ENCODE peak calls at places on chromosome 20, in ten cellular contexts. V is brain microvascular endothelial cell; D is effector CD4-positive, alpha-beta T cell; E is A549; G is C1 segment of cervical spinal cord; K is heart right ventricle; F is RPMI8226; Q is HEK293T; U is cerebellar cortex; O is GF-D8. R is an unnamed sample.
A peak's percentile ranks its signal among the peaks of the same experiment; 100 is the strongest.

GRCh38 chr20:5181955-5182354 is 55.1 kb downstream of the CDS2 start:
- DNase-seq in O (no peak), K (no peak), F (no peak), U (no peak), D (no peak), V (peak; percentile 59), G (no peak), Q (no peak), E (no peak), R (no peak)

GRCh38 chr20:19858972-19859371 is 100.9 kb downstream of the RIN2 start:
- DNase-seq in K (no peak), G (no peak), F (no peak), O (no peak), Q (no peak), V (peak; percentile 9), E (no peak), D (no peak), U (no peak), R (no peak)

GRCh38 chr20:63617092-63617875 is 9.6 kb downstream of the GMEB2 start:
- DNase-seq in F (no peak), O (no peak), D (no peak), G (peak; percentile 60), U (peak; percentile 69), Q (no peak), K (no peak), V (no peak), E (no peak), R (no peak)

GRCh38 chr20:38181971-38182370 is 16.9 kb upstream of the TGM2 start:
- DNase-seq in D (no peak), O (no peak), V (no peak), E (no peak), G (no peak), U (no peak), K (no peak), Q (no peak), F (no peak), R (no peak)

GRCh38 chr20:44039147-44039546 is 124.5 kb downstream of the TOX2 start:
- DNase-seq in D (no peak), G (no peak), U (no peak), Q (no peak), E (no peak), V (no peak), K (no peak), O (no peak), F (no peak), R (no peak)

GRCh38 chr20:63520594-63520938 is at the start of gene PPDPF:
- DNase-seq in Q (peak; percentile 98), O (peak; percentile 24), V (peak; percentile 53), G (peak; percentile 82), D (peak; percentile 80), F (peak; percentile 87), K (peak; percentile 79), U (peak; percentile 82), E (peak; percentile 82), R (peak; percentile 81)

GRCh38 chr20:17281478-17281877 is 54.6 kb downstream of the PCSK2 start:
- DNase-seq in U (peak; percentile 33), G (no peak), E (no peak), K (no peak), F (peak; percentile 46), D (no peak), Q (peak; percentile 20), V (no peak), O (no peak), R (no peak)

GRCh38 chr20:45355209-45355608 is 7.0 kb upstream of the SDC4 start:
- DNase-seq in U (no peak), E (no peak), K (no peak), O (no peak), D (no peak), Q (no peak), V (peak; percentile 64), G (no peak), F (no peak), R (no peak)

GRCh38 chr20:58867211-58867610 is 14.7 kb downstream of the GNAS start:
- DNase-seq in D (no peak), Q (no peak), O (no peak), V (no peak), E (no peak), K (no peak), U (no peak), G (no peak), F (no peak), R (no peak)

R was measured in dermis microvascular lymphatic vessel endothelial cell.